ENCODE peak calls at places on chromosomes 13 and 19, in eight cellular contexts. B is heart right ventricle, T is BJ, E is neural crest cell, U is uterus, N is DND-41, R is astrocyte of the spinal cord, D is ascending aorta. J is an unnamed sample.

GRCh38 chr19:51036519-51036918 is 1.7 kb upstream of the KLK12 start:
- DNase-seq in B (no peak), N (no peak), R (no peak), D (no peak), T (no peak), E (no peak), U (no peak), J (no peak)

GRCh38 chr13:98802999-98803666 is 50.7 kb upstream of the SLC15A1 start:
- DNase-seq in T (no peak), R (no peak), E (no peak), U (no peak), B (no peak), N (no peak), D (no peak), J (no peak)

GRCh38 chr13:34127523-34127922 is 309.6 kb downstream of the RFC3 start:
- DNase-seq in D (no peak), E (no peak), R (no peak), B (no peak), N (no peak), T (no peak), U (no peak), J (no peak)

GRCh38 chr19:38437295-38437694 is 3.8 kb downstream of the RYR1 start:
- DNase-seq in U (no peak), N (no peak), B (no peak), T (no peak), R (no peak), D (no peak), E (no peak), J (no peak)

GRCh38 chr13:46633416-46633815 is 80.4 kb downstream of the LRCH1 start:
- DNase-seq in B (no peak), E (no peak), R (peak), U (no peak), N (no peak), D (no peak), T (peak), J (no peak)

GRCh38 chr19:41792513-41793413 is 3.6 kb upstream of the CEACAM3 start:
- DNase-seq in B (peak), E (peak), D (no peak), U (no peak), R (peak), N (peak), T (no peak), J (no peak)

GRCh38 chr13:48902421-48902820 is 73.3 kb upstream of the FNDC3A start:
- DNase-seq in T (no peak), B (no peak), R (no peak), E (no peak), N (no peak), U (no peak), D (no peak), J (no peak)

GRCh38 chr13:19083340-19083739 is 98.3 kb downstream of the TUBA3C start:
- DNase-seq in D (no peak), E (no peak), U (no peak), N (no peak), B (no peak), R (no peak), T (no peak), J (no peak)

GRCh38 chr19:38093154-38093553 is 130.9 kb downstream of the DPF1 start:
- DNase-seq in U (no peak), N (no peak), T (no peak), R (no peak), D (no peak), E (no peak), B (no peak), J (no peak)

GRCh38 chr13:65342938-65343337 is 1887.2 kb downstream of the PCDH9 start:
- DNase-seq in N (no peak), R (no peak), B (no peak), T (no peak), E (no peak), U (no peak), D (no peak), J (no peak)

GRCh38 chr13:46575321-46575721 is 22.4 kb downstream of the LRCH1 start:
- DNase-seq in U (no peak), E (no peak), N (peak), B (no peak), D (no peak), T (no peak), R (no peak), J (peak)

GRCh38 chr13:33191425-33192221 is 93.9 kb downstream of the STARD13 start:
- DNase-seq in E (no peak), N (no peak), T (no peak), B (no peak), U (no peak), R (peak), D (no peak), J (no peak)

GRCh38 chr13:110263906-110264305 is 43.1 kb downstream of the COL4A1 start:
- DNase-seq in D (peak), R (no peak), N (no peak), U (peak), T (no peak), E (no peak), B (peak), J (no peak)
- TF ChIP-seq CTCF in D (no peak), R (no peak), N (no peak), U (no peak), T (no peak), E (no peak), B (no peak), J (no peak)

GRCh38 chr19:33176670-33177416 is 17.3 kb upstream of the LRP3 start:
- DNase-seq in E (peak), D (peak), R (peak), T (peak), N (peak), U (peak), B (peak), J (peak)
- TF ChIP-seq CTCF in E (peak), D (no peak), R (no peak), T (peak), N (no peak), U (no peak), B (no peak), J (peak)

GRCh38 chr19:14113762-14114414 is 3.7 kb downstream of the PRKACA start:
- DNase-seq in B (no peak), N (peak), U (no peak), R (no peak), E (peak), D (no peak), T (no peak), J (no peak)

GRCh38 chr19:14116525-14116917 is 1.0 kb downstream of the PRKACA start:
- DNase-seq in D (no peak), R (no peak), T (no peak), N (no peak), U (no peak), E (no peak), B (no peak), J (no peak)

GRCh38 chr19:14115761-14116160 is 1.8 kb downstream of the PRKACA start:
- DNase-seq in U (no peak), D (no peak), T (no peak), E (no peak), R (no peak), N (no peak), B (no peak), J (no peak)

GRCh38 chr19:14114439-14114838 is 3.1 kb downstream of the PRKACA start:
- DNase-seq in T (no peak), E (no peak), N (no peak), B (no peak), U (no peak), D (no peak), R (no peak), J (no peak)

DNA sequence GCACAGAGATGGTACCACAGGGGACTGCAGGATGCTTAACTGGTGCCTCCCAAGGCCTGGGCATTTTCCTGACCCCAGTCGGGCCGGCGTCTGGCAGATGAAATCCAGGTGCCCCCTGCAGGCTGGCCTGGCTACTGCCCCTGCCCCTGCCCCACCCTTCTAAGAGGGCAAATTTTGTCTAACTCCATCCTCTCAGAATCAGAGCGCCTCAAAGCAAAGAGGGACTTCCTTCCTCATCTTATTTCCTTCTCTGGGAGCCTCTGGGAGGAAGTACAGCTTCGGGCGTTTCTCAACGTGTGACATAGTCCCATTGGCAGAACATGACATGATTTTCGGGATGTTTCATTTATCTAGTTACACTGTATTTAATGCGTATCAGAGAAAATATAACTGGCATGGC is 2.7 kb downstream of the PRKACA start:
- DNase-seq in D (no peak), B (peak), T (no peak), U (no peak), R (no peak), N (peak), E (peak), J (no peak)
- TF ChIP-seq CTCF in D (peak), B (peak), T (peak), U (peak), R (peak), N (peak), E (peak), J (peak)

DNA sequence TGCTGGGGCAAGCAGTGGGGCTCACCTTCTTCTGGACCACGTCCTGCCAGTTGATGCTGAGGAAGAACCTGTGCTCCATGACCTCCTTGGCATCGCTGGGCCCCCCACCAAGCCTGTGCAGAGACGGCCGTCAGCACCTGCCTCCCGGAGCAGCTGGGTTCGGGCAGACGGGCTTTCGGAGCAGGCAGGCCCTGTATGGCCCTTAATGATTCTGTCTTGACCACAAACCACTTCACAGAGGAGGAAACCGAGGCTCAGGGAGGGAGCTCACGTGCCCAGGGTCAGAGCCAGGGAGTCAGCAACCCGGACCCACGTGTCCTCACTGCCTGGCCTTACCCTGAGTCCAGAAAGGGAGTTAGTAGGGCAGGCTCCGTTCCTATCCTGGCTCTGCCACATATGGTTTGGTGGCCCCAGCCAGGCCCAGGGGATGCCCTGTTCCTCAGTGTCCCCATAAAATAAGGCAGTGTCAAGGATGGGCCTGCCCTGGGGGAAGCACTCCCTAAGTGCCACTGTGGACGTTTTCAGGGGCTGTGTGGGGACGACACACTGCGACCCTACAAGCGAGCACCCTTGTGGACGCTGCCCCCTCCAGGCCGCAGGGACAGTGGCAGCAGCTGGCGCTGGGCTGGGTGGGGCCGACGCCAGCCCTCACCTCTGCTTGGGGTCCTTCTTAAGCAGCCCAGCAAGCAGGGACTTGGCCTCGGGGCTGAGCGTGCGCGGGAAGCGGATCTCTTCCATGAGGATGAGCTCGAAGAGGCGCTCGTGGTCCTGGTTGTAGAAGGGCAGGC is 8.9 kb upstream of the CCNP start:
- DNase-seq in T (no peak), E (no peak), B (no peak), D (no peak), N (no peak), R (no peak), U (no peak), J (no peak)
- TF ChIP-seq CTCF in T (peak), E (peak), B (no peak), D (no peak), N (peak), R (peak), U (no peak), J (no peak)

DNA sequence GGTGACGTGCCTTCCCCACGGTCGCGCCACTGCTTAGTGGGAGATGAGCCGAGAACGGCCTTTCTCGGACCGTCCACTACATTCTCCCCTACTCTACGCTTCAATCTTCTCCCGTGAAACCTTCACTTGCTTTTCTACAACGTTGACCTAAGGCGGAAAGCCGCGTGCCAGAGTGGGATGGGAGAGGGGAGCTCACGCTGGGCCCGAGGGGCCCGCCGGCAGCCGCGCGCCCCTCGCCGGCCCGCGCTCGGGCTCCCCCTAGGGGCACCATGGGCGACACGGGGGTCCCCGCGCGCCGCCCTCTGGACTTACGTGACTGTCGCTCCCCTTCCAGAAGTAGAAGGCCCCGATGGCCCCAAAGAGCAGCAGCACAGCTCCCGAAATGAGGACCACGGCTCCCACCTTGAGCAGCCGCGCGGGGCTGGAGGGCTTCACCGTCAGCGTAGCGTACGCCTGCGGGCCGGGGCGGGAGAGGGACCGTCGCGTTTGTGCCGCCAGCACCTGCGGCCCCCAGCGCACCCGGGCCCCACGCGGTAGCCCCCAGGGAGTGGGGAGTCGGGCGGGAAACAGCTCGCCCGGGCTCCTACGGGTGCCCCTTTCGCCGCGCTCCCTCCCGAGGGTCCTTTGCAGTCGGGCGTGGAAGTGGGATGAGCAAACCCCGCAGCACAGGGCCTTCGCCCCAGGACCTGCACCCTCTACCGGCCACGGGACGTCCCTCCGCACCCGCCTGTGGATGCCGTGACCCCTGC is 727 bp downstream of the CNMD start:
- DNase-seq in U (no peak), D (no peak), R (no peak), E (peak), B (peak), T (no peak), N (no peak), J (no peak)
- TF ChIP-seq CTCF in U (no peak), D (no peak), R (peak), E (peak), B (peak), T (peak), N (no peak), J (peak)

GRCh38 chr19:1624458-1624857 is 19.2 kb upstream of the UQCR11 start:
- DNase-seq in U (no peak), N (peak), D (no peak), T (no peak), B (peak), R (peak), E (peak), J (no peak)
- TF ChIP-seq CTCF in U (peak), N (peak), D (peak), T (peak), B (no peak), R (peak), E (peak), J (peak)

DNA sequence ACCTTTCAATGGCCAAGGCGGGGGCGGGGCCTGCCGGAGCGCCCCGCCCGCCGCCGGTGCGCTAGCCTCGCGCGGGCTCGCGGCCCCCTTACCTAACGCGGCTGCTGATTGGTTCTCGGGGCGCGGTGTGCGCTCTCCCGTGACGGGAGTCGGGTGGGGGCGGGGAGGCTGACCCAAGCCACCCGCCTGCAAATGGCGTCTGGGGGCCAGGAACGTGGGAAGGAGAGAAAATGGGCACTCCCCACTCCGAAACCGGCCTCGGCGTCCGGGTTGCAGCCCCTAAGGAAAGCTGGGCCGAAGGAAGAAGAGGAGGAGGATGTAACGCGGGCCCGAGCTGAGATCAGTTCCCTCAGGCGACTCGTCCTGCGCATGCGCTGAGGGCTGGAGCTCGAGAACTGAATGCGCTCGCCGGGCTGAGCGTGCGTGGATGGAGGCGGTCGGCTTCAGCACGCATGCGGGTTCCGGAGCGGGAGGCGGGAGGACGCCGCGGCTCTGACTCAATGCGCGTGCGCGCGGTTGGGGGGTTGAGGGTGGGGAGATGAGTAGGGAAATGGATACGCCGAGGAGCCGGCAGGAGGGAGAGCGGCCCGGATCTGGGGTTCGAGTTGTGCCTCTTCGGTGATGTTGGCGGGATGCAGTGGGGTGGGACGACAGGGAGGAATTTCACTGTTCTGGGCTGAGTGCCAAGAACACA is at the start of gene SMG9:
- DNase-seq in T (peak), R (peak), B (peak), N (peak), U (peak), D (peak), E (peak), J (no peak)
- TF ChIP-seq CTCF in T (no peak), R (no peak), B (no peak), N (no peak), U (no peak), D (no peak), E (no peak), J (no peak)

DNA sequence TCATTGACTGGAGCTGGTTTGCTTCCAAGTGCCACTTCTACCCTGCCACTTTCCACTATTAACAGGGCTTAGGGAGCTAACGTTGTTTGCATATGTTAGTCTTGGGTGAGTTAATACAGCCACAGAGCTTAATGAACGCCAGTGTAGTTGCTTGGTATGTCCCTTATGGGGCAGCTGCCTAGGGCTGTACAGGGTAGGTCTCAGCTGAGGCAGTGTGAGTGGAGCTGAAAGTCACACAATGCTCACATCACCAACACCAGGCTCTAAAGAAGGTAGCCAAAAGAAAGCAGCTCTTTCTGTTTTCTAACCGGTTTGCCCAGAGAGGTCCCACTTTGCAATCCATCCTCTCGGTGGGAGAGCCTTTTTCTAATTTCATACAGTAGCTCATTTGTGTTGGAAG is 186.2 kb downstream of the RGCC start:
- DNase-seq in R (peak), T (no peak), D (no peak), N (no peak), U (no peak), B (no peak), E (no peak), J (no peak)
- TF ChIP-seq CTCF in R (no peak), T (no peak), D (no peak), N (no peak), U (no peak), B (no peak), E (no peak), J (no peak)

J was measured in GM12864.